ENCODE peak calls at places on chromosomes 6 and 20, in ten cellular contexts. A, U, P, X, Y, W, Z, V, E and C are unnamed samples.

GRCh38 chr6:116941727-116942126 is 64.7 kb downstream of the RFX6 start:
- DNase-seq in A (no peak), U (no peak), P (no peak), X (no peak), Y (no peak), W (no peak), Z (no peak), V (no peak), E (no peak), C (no peak)

GRCh38 chr6:8180327-8181161 is 78.2 kb upstream of the EEF1E1 start:
- DNase-seq in A (peak), U (no peak), P (peak), X (no peak), Y (no peak), W (peak), Z (peak), V (no peak), E (no peak), C (peak)

GRCh38 chr6:2534406-2535139 is 216.1 kb downstream of the MYLK4 start:
- DNase-seq in A (no peak), U (no peak), P (no peak), X (no peak), Y (no peak), W (no peak), Z (no peak), V (no peak), E (no peak), C (no peak)

GRCh38 chr6:143482593-143482992 is 28.9 kb downstream of the FUCA2 start:
- DNase-seq in A (no peak), U (no peak), P (no peak), X (no peak), Y (no peak), W (no peak), Z (no peak), V (no peak), E (no peak), C (no peak)

GRCh38 chr20:387520-387919 is 7.0 kb downstream of the TRIB3 start:
- DNase-seq in A (no peak), U (no peak), P (no peak), X (no peak), Y (no peak), W (no peak), Z (no peak), V (no peak), E (no peak), C (no peak)

GRCh38 chr6:118134257-118134656 is 227.2 kb downstream of the SLC35F1 start:
- DNase-seq in A (no peak), U (no peak), P (no peak), X (no peak), Y (no peak), W (no peak), Z (no peak), V (no peak), E (no peak), C (no peak)

GRCh38 chr6:170440437-170440836 is 112.7 kb downstream of the PSMB1 start:
- DNase-seq in A (no peak), U (no peak), P (no peak), X (no peak), Y (no peak), W (no peak), Z (no peak), V (no peak), E (peak), C (no peak)

GRCh38 chr20:62426678-62427077 is 661 bp downstream of the RBBP8NL start:
- DNase-seq in A (peak), U (no peak), P (no peak), X (peak), Y (peak), W (no peak), Z (no peak), V (no peak), E (peak), C (no peak)

GRCh38 chr6:154638369-154638768 is 94.8 kb upstream of the SCAF8 start:
- DNase-seq in A (no peak), U (no peak), P (peak), X (no peak), Y (no peak), W (no peak), Z (peak), V (no peak), E (no peak), C (no peak)

GRCh38 chr20:24674921-24675605 is 205.6 kb downstream of the SYNDIG1 start:
- DNase-seq in A (no peak), U (no peak), P (no peak), X (no peak), Y (peak), W (no peak), Z (no peak), V (no peak), E (peak), C (no peak)

GRCh38 chr6:24064106-24064505 is 61.9 kb upstream of the NRSN1 start:
- DNase-seq in A (peak), U (no peak), P (no peak), X (peak), Y (no peak), W (no peak), Z (no peak), V (no peak), E (no peak), C (no peak)

GRCh38 chr6:127550403-127550802 is 26.6 kb upstream of the C6orf58 start:
- DNase-seq in A (no peak), U (no peak), P (peak), X (no peak), Y (no peak), W (no peak), Z (no peak), V (no peak), E (no peak), C (peak)

GRCh38 chr6:170008386-170008785 is 257.0 kb downstream of the ERMARD start:
- DNase-seq in A (no peak), U (no peak), P (no peak), X (no peak), Y (no peak), W (no peak), Z (no peak), V (no peak), E (no peak), C (no peak)

GRCh38 chr6:91340998-91341397 is 754.1 kb upstream of the MAP3K7 start:
- DNase-seq in A (no peak), U (no peak), P (no peak), X (no peak), Y (no peak), W (no peak), Z (no peak), V (no peak), E (no peak), C (no peak)

GRCh38 chr6:111925296-111925695 is 52.0 kb upstream of the FYN start:
- DNase-seq in A (no peak), U (no peak), P (peak), X (no peak), Y (no peak), W (peak), Z (peak), V (no peak), E (no peak), C (no peak)

GRCh38 chr6:35552285-35552917 is 39.7 kb upstream of the TULP1 start:
- DNase-seq in A (no peak), U (no peak), P (no peak), X (peak), Y (peak), W (no peak), Z (peak), V (no peak), E (no peak), C (no peak)

GRCh38 chr20:35979528-35979927 is 11.1 kb downstream of the CNBD2 start:
- DNase-seq in A (no peak), U (no peak), P (no peak), X (no peak), Y (no peak), W (no peak), Z (no peak), V (no peak), E (no peak), C (no peak)

GRCh38 chr6:148620579-148621298 is 126.1 kb upstream of the UST start:
- DNase-seq in A (no peak), U (no peak), P (no peak), X (no peak), Y (no peak), W (no peak), Z (no peak), V (no peak), E (no peak), C (no peak)

GRCh38 chr6:131213501-131213990 is 78.3 kb downstream of the AKAP7 start:
- DNase-seq in A (no peak), U (no peak), P (no peak), X (no peak), Y (no peak), W (peak), Z (peak), V (no peak), E (no peak), C (no peak)

GRCh38 chr6:26116267-26116666 is 29.0 kb downstream of the HFE start:
- DNase-seq in A (no peak), U (no peak), P (no peak), X (no peak), Y (no peak), W (no peak), Z (no peak), V (no peak), E (no peak), C (no peak)

GRCh38 chr6:144012534-144012933 is 4.5 kb upstream of the PLAGL1 start:
- DNase-seq in A (no peak), U (no peak), P (no peak), X (no peak), Y (no peak), W (no peak), Z (peak), V (no peak), E (no peak), C (no peak)

GRCh38 chr20:48901326-48901725 is 20.2 kb upstream of the ARFGEF2 start:
- DNase-seq in A (no peak), U (no peak), P (no peak), X (no peak), Y (peak), W (no peak), Z (no peak), V (no peak), E (peak), C (no peak)

GRCh38 chr20:41654884-41655283 is 36.7 kb upstream of the CHD6 start:
- DNase-seq in A (no peak), U (no peak), P (no peak), X (peak), Y (no peak), W (no peak), Z (peak), V (no peak), E (no peak), C (no peak)

GRCh38 chr20:57270204-57270937 is 3.9 kb upstream of the BMP7 start:
- DNase-seq in A (no peak), U (no peak), P (no peak), X (no peak), Y (no peak), W (no peak), Z (no peak), V (no peak), E (no peak), C (no peak)

GRCh38 chr20:14673164-14673563 is 335.8 kb upstream of the FLRT3 start:
- DNase-seq in A (no peak), U (no peak), P (no peak), X (peak), Y (no peak), W (no peak), Z (peak), V (no peak), E (no peak), C (no peak)

GRCh38 chr6:157647261-157647915 is 175.7 kb upstream of the SNX9 start:
- DNase-seq in A (no peak), U (no peak), P (no peak), X (no peak), Y (no peak), W (no peak), Z (no peak), V (no peak), E (no peak), C (no peak)

GRCh38 chr20:61253264-61253639 is 1.2 kb downstream of the CDH4 start:
- DNase-seq in A (no peak), U (no peak), P (no peak), X (peak), Y (no peak), W (no peak), Z (no peak), V (no peak), E (peak), C (no peak)

GRCh38 chr20:38073307-38074010 is 39.9 kb downstream of the RPRD1B start:
- DNase-seq in A (peak), U (peak), P (no peak), X (peak), Y (no peak), W (peak), Z (peak), V (no peak), E (no peak), C (peak)

GRCh38 chr6:157841211-157841840 is 18.3 kb downstream of the SNX9 start:
- DNase-seq in A (no peak), U (no peak), P (no peak), X (peak), Y (no peak), W (no peak), Z (no peak), V (no peak), E (no peak), C (no peak)

GRCh38 chr6:73299171-73300073 is 36.4 kb upstream of the KHDC1 start:
- DNase-seq in A (no peak), U (peak), P (no peak), X (no peak), Y (no peak), W (no peak), Z (no peak), V (no peak), E (no peak), C (no peak)

GRCh38 chr6:52416629-52417151 is 3.5 kb upstream of the EFHC1 start:
- DNase-seq in A (peak), U (no peak), P (no peak), X (peak), Y (no peak), W (no peak), Z (peak), V (no peak), E (no peak), C (no peak)

GRCh38 chr6:161586866-161587265 is 313.0 kb upstream of the AGPAT4 start:
- DNase-seq in A (no peak), U (no peak), P (no peak), X (no peak), Y (no peak), W (no peak), Z (no peak), V (no peak), E (no peak), C (no peak)

DNA sequence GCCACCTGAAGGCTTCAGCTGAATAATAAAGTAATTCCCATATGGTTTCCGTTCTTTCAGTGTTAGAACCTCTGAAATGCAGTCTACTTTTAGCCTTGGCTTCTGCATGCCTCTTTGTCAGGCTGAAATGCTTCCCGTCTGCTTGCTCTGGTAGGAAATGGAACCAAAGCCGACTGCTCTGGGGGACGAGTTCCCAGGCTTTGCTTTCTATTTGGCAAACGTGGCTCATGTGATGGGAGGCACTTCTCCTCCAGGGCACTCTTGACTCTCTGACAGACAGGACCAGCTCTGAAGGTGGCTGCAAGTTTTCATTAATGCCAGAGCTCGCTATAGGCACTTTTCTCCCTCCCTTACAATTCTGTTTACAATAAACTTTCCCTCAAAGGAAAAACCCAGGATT is 225.2 kb downstream of the PRL start:
- DNase-seq in A (peak), U (peak), P (no peak), X (peak), Y (no peak), W (no peak), Z (peak), V (no peak), E (no peak), C (peak)
- H3K4me3 ChIP-seq in A (no peak), U (peak), P (no peak), X (no peak), Y (peak), W (no peak), Z (peak), V (peak), E (no peak), C (peak)

GRCh38 chr6:28809947-28810654 is 113.7 kb downstream of the TRIM27 start:
- DNase-seq in A (no peak), U (no peak), P (no peak), X (no peak), Y (no peak), W (no peak), Z (no peak), V (no peak), E (no peak), C (no peak)
- TF ChIP-seq CTCF in A (no peak), U (no peak), P (no peak), X (peak), Y (no peak), W (peak), Z (peak), V (no peak), E (peak), C (no peak)

DNA sequence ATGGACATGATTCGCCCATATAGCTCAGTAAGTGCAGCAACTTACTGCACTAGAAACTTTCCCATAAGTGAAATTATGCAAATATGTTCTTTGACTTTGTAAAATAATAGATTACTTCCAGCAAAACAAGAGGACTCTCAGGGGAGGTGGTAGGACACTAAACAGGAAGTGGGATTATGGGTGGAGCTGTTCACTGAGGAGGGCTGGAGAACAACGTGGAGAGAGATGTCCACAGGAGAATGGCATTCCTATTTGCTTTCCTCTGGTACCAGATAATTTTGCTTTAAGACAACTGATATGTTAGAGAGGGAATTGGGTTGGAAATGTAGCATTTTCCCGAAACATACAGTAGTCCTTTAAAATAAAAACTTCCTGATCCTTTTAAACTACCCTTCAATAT is 3.7 kb downstream of the TPD52L1 start:
- DNase-seq in A (no peak), U (no peak), P (no peak), X (no peak), Y (no peak), W (no peak), Z (no peak), V (no peak), E (no peak), C (no peak)
- H3K4me3 ChIP-seq in A (no peak), U (no peak), P (no peak), X (no peak), Y (no peak), W (no peak), Z (no peak), V (no peak), E (no peak), C (no peak)

GRCh38 chr20:40506567-40506966 is 182.5 kb downstream of the MAFB start:
- DNase-seq in A (peak), U (peak), P (peak), X (peak), Y (peak), W (peak), Z (peak), V (no peak), E (peak), C (peak)
- TF ChIP-seq CTCF in A (no peak), U (no peak), P (no peak), X (no peak), Y (no peak), W (no peak), Z (peak), V (no peak), E (peak), C (no peak)

GRCh38 chr6:10558575-10558974 is 37.4 kb downstream of the GCNT2 start:
- DNase-seq in A (peak), U (peak), P (no peak), X (no peak), Y (no peak), W (no peak), Z (no peak), V (no peak), E (no peak), C (no peak)

GRCh38 chr6:10564975-10565374 is 43.8 kb downstream of the GCNT2 start:
- DNase-seq in A (no peak), U (no peak), P (no peak), X (no peak), Y (no peak), W (no peak), Z (no peak), V (no peak), E (no peak), C (no peak)

GRCh38 chr6:10557886-10558285 is 36.7 kb downstream of the GCNT2 start:
- DNase-seq in A (no peak), U (no peak), P (no peak), X (no peak), Y (no peak), W (no peak), Z (no peak), V (no peak), E (no peak), C (no peak)

GRCh38 chr6:10559492-10560150 is 38.5 kb downstream of the GCNT2 start:
- DNase-seq in A (no peak), U (no peak), P (no peak), X (no peak), Y (no peak), W (peak), Z (no peak), V (no peak), E (no peak), C (no peak)

DNA sequence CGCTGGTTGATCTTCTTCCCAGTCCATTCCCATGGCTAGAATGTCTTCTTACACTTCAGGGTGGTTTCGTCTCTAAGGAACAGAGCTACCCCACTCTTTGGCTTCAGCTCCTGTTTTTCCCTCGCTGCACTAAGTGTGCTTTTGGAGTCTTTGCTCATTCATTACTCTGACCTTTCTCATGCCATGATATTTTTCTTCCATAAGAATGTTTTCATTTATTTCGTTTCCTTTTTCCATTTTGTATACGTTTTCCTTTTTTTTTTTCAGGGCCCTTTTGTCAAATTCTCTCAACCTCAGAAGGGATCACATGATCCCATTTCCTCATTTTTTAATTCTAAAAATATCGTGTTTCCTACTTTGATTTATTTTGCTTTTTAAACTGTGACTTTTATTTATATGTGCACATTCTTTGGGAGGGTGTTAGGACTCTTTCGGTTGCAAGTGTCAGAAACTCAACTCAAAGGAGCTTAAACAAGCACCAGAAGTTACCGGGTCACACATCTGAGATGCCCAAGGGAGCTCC is 40.5 kb downstream of the GCNT2 start:
- DNase-seq in A (no peak), U (no peak), P (no peak), X (no peak), Y (no peak), W (no peak), Z (no peak), V (no peak), E (no peak), C (no peak)
- H3K4me3 ChIP-seq in A (no peak), U (no peak), P (no peak), X (no peak), Y (peak), W (no peak), Z (no peak), V (no peak), E (no peak), C (no peak)